ENCODE peak calls at places on chromosomes 7 and 10, in five cellular contexts. Z is esophagus squamous epithelium, X is stomach, W is colonic mucosa, P is endodermal cell. Y is an unnamed sample. For H3K4me1, the result is how much of the 10 kb centered on the place peaks cover.

GRCh38 chr10:19479854-19480253 is 336.4 kb upstream of the PLXDC2 start:
- DNase-seq in Z (no peak), P (no peak), X (no peak), W (no peak), Y (no peak)

GRCh38 chr10:131980757-131981428 is 830 bp downstream of the BNIP3 start:
- DNase-seq in W (no peak), P (peak), Z (no peak), X (no peak), Y (no peak)

GRCh38 chr10:78362406-78363022 is 328.9 kb downstream of the RPS24 start:
- DNase-seq in X (no peak), P (peak), Z (no peak), W (no peak), Y (no peak)

GRCh38 chr7:32477649-32477980 is 12.6 kb downstream of the LSM5 start:
- DNase-seq in X (no peak), Z (no peak), W (no peak), P (peak), Y (no peak)

GRCh38 chr7:121003986-121004685 is 15.6 kb downstream of the CPED1 start:
- DNase-seq in X (no peak), W (no peak), P (no peak), Z (no peak), Y (no peak)

GRCh38 chr7:82049442-82049841 is 279.6 kb upstream of the HGF start:
- DNase-seq in W (no peak), X (no peak), Z (no peak), P (no peak), Y (no peak)

GRCh38 chr7:139753079-139753692 is 24.6 kb downstream of the HIPK2 start:
- DNase-seq in W (no peak), P (peak), X (no peak), Z (no peak), Y (no peak)

GRCh38 chr10:47362199-47362598 is 14.0 kb downstream of the RBP3 start:
- DNase-seq in P (no peak), W (no peak), X (no peak), Z (no peak), Y (no peak)

GRCh38 chr7:27160546-27161213 is 4.2 kb upstream of the HOXA7 start:
- DNase-seq in X (peak), P (peak), Z (peak), W (peak), Y (peak)

GRCh38 chr10:113027574-113028392 is 77.7 kb downstream of the TCF7L2 start:
- DNase-seq in Z (no peak), P (peak), W (no peak), X (no peak), Y (no peak)

GRCh38 chr10:84333864-84334451 is 5.6 kb downstream of the CCSER2 start:
- DNase-seq in P (no peak), X (no peak), Z (no peak), W (no peak), Y (no peak)

GRCh38 chr10:19719320-19719719 is 96.9 kb upstream of the PLXDC2 start:
- DNase-seq in W (no peak), Z (no peak), P (no peak), X (no peak), Y (no peak)

GRCh38 chr10:33248638-33249037 is 85.8 kb downstream of the NRP1 start:
- DNase-seq in P (no peak), W (no peak), X (no peak), Z (no peak), Y (no peak)

GRCh38 chr10:133325761-133326463 is 10.8 kb downstream of the CALY start:
- DNase-seq in X (no peak), Z (no peak), P (peak), W (no peak), Y (no peak)

GRCh38 chr7:106111671-106112117 is 418 bp downstream of the SYPL1 start:
- DNase-seq in P (no peak), X (peak), Z (no peak), W (no peak), Y (peak)

GRCh38 chr7:144835166-144835611 is 664 bp downstream of the TPK1 start:
- DNase-seq in Z (no peak), P (no peak), X (peak), W (peak), Y (no peak)

GRCh38 chr7:31370610-31371009 is 30.1 kb upstream of the NEUROD6 start:
- DNase-seq in X (no peak), P (peak), W (no peak), Z (no peak), Y (no peak)

GRCh38 chr10:126929391-126929790 is 24.2 kb downstream of the DOCK1 start:
- DNase-seq in P (no peak), Z (no peak), W (no peak), X (no peak), Y (no peak)

GRCh38 chr7:76997381-76998262 is 34.5 kb downstream of the SPDYE17 start:
- DNase-seq in Z (no peak), W (no peak), P (peak), X (no peak), Y (no peak)

GRCh38 chr7:32479574-32480200 is 10.5 kb downstream of the LSM5 start:
- DNase-seq in W (peak), Z (no peak), X (no peak), P (peak), Y (no peak)

GRCh38 chr10:129099486-129099885 is 367.6 kb upstream of the MGMT start:
- DNase-seq in Z (no peak), X (no peak), W (peak), P (no peak), Y (no peak)

GRCh38 chr7:137882261-137882668 is 35.5 kb upstream of the DGKI start:
- DNase-seq in X (no peak), P (no peak), Z (no peak), W (no peak), Y (peak)

GRCh38 chr7:66379761-66380160 is 174.6 kb downstream of the TPST1 start:
- DNase-seq in Z (no peak), P (no peak), W (no peak), X (no peak), Y (no peak)

GRCh38 chr10:102424145-102424544 is 3.5 kb downstream of the FBXL15 start:
- DNase-seq in W (no peak), X (no peak), Z (no peak), P (no peak), Y (no peak)

GRCh38 chr10:102422586-102423129 is 2.0 kb downstream of the FBXL15 start:
- DNase-seq in W (peak), Z (no peak), X (peak), P (peak), Y (no peak)

GRCh38 chr10:102424916-102425315 is 4.3 kb downstream of the FBXL15 start:
- DNase-seq in Z (no peak), P (no peak), W (no peak), X (no peak), Y (no peak)

GRCh38 chr10:102421645-102422585 is 1.3 kb downstream of the FBXL15 start:
- DNase-seq in W (peak), X (peak), Z (no peak), P (peak), Y (no peak)

DNA sequence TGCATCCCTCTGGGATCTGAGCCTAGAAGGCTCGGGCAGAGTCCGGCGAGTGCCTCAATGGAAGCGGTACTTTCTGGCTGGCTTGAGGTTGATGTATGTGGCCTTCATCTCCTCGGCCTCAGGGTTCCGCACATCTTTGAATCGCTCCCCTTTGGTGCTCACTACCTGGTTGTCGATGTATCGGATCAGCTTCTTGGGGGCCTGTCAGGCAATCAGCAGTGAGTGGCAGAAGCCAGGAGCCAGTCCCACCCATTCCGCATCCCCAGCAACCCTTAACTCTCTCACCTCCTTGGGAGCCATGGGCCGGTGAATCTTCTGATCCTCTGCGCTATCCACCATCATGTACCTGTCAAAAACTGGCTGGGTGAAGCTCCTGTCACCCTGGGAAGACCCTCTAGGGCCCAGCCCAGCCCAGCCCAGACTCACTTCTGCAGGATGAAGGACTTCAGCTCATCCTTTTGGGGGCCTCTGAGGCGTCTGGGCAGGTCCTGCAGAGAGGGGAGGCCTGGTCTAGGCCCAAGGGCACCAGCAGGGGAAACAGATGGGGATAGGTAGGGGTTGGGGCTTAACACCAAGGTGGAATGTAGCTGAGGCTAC is 2.8 kb downstream of the FBXL15 start:
- DNase-seq in P (no peak), Z (no peak), X (no peak), W (no peak), Y (no peak)
- H3K4me3 ChIP-seq in P (no peak), Z (no peak), X (no peak), W (no peak), Y (no peak)

GRCh38 chr7:74583630-74584029 is 73.9 kb upstream of the GTF2I start:
- DNase-seq in W (no peak), X (no peak), Z (no peak), P (peak), Y (no peak)

GRCh38 chr7:74585844-74586243 is 71.7 kb upstream of the GTF2I start:
- DNase-seq in Z (no peak), W (no peak), P (no peak), X (no peak), Y (no peak)

GRCh38 chr7:74586258-74587200 is 71.0 kb upstream of the GTF2I start:
- DNase-seq in W (no peak), Z (no peak), X (no peak), P (no peak), Y (no peak)

GRCh38 chr7:74582447-74583039 is 75.0 kb upstream of the GTF2I start:
- DNase-seq in W (no peak), P (no peak), X (no peak), Z (no peak), Y (no peak)

GRCh38 chr7:74584160-74584954 is 73.2 kb upstream of the GTF2I start:
- DNase-seq in Z (no peak), X (no peak), P (peak), W (peak), Y (no peak)
- H3K27ac ChIP-seq in Z (peak), X (no peak), P (no peak), W (no peak), Y (no peak)

GRCh38 chr10:69941730-69942129 is 110.9 kb upstream of the MACROH2A2 start:
- DNase-seq in Z (no peak), X (no peak), W (no peak), P (no peak), Y (no peak)
- H3K4me1 ChIP-seq in Z (under half), X (under half), W (under half), P (under half), Y (under half)

GRCh38 chr10:784377-784758 is 94.9 kb upstream of the DIP2C start:
- DNase-seq in Z (no peak), P (peak), W (peak), X (peak), Y (no peak)
- H3K4me3 ChIP-seq in Z (peak), P (no peak), W (peak), X (peak), Y (peak)

GRCh38 chr10:6274504-6274903 is 71.8 kb downstream of the PFKFB3 start:
- DNase-seq in P (no peak), X (no peak), W (no peak), Z (no peak), Y (no peak)
- H3K27ac ChIP-seq in P (no peak), X (peak), W (no peak), Z (peak), Y (peak)

DNA sequence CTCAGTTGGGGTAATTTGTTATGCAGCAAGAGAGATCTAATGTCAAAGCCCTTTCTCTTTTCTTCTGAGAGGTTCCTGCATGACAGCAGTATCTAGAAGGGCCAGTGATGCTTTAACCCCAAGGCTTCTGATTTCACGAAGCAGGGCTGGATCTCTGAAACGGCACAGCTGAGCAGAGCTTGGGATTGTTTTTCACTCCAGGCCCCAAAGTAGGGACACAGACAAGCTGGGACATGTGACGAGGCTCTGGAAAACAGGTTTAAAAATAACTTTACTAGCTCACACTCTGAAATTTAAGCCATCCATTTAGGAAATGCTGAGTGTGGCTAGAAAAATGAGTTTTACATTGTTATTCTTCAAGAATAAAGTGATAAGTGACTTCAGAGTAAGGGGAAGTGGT is 107.6 kb downstream of the GALNT17 start:
- DNase-seq in X (no peak), Z (no peak), P (no peak), W (no peak), Y (no peak)
- H3K4me1 ChIP-seq in X (under half), Z (under half), P (under half), W (under half), Y (under half)

GRCh38 chr7:19352271-19352670 is 207.1 kb upstream of the FERD3L start:
- DNase-seq in Z (no peak), P (no peak), X (no peak), W (no peak), Y (no peak)
- H3K4me3 ChIP-seq in Z (no peak), P (no peak), X (no peak), W (no peak), Y (no peak)

DNA sequence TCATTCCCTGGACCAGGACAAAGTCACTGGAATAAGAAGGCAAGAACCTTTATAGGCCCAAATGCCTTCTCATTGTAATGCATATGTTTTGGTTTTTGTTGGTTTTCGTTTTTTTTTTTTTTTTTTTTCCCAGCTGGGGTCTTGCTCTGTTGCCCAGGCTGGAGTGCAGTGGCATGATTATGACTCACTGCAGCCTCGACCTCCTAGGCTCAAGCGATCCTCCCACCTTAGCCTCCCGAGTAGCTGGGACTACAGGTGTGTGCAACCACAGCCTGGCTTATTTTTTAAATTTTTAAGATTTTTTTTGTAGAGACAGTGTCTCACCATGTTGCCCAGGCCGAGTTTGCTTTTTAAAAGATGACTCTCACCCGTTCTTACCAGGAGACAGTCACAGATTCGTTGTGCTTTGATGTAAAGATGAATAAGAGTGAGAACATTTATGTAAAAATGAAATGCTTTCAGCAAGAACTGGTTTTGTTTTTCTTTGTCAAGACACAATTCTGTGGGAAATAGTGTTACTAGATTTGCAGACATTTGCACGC is 7.6 kb downstream of the IQCE start:
- DNase-seq in W (no peak), Z (no peak), P (no peak), X (no peak), Y (no peak)
- H3K27ac ChIP-seq in W (no peak), Z (no peak), P (peak), X (no peak), Y (no peak)

GRCh38 chr7:991729-992444 is 8.9 kb downstream of the CYP2W1 start:
- DNase-seq in X (no peak), W (no peak), P (no peak), Z (no peak), Y (no peak)
- H3K4me1 ChIP-seq in X (under half), W (under half), P (under half), Z (under half), Y (under half)